ENCODE peak calls at places on chromosome 9, in seven cellular contexts. W is CD4-positive, alpha-beta T cell; K is IMR-90; H is PC-3; I is RWPE1; B is pancreas; Z is psoas muscle. X is an unnamed sample.
A peak's percentile ranks its signal among the peaks of the same experiment; 100 is the strongest.

GRCh38 chr9:96888591-96888990 is 34.3 kb upstream of the ZNF782 start:
- DNase-seq in W (no peak), K (no peak), H (no peak), I (no peak), B (no peak), Z (no peak), X (no peak)

GRCh38 chr9:21549251-21549765 is 67.2 kb upstream of the IFNE start:
- DNase-seq in W (no peak), K (peak; percentile 97), H (peak; percentile 83), I (peak; percentile 57), B (no peak), Z (no peak), X (no peak)

GRCh38 chr9:7879551-7880245 is 80.1 kb upstream of the DMAC1 start:
- DNase-seq in W (peak; percentile 7), K (no peak), H (no peak), I (no peak), B (no peak), Z (no peak), X (no peak)

GRCh38 chr9:129262261-129262660 is 84.2 kb upstream of the IER5L start:
- DNase-seq in W (no peak), K (no peak), H (no peak), I (peak; percentile 65), B (no peak), Z (no peak), X (no peak)

GRCh38 chr9:111068816-111069215 is 30.5 kb upstream of the LPAR1 start:
- DNase-seq in W (no peak), K (no peak), H (no peak), I (no peak), B (no peak), Z (no peak), X (no peak)

GRCh38 chr9:93859431-93860215 is 95.5 kb downstream of the BARX1 start:
- DNase-seq in W (no peak), K (no peak), H (no peak), I (no peak), B (no peak), Z (no peak), X (no peak)

GRCh38 chr9:33884856-33885701 is 68.1 kb downstream of the UBE2R2 start:
- DNase-seq in W (no peak), K (peak; percentile 54), H (peak; percentile 46), I (no peak), B (no peak), Z (no peak), X (peak; percentile 64)

GRCh38 chr9:111661802-111662491 is 542 bp downstream of the GNG10 start:
- DNase-seq in W (peak; percentile 15), K (peak; percentile 13), H (peak; percentile 25), I (peak; percentile 53), B (peak; percentile 40), Z (peak; percentile 41), X (no peak)

GRCh38 chr9:77903666-77904248 is 127.9 kb downstream of the GNAQ start:
- DNase-seq in W (no peak), K (no peak), H (no peak), I (no peak), B (no peak), Z (no peak), X (no peak)

GRCh38 chr9:91840882-91841281 is 109.1 kb downstream of the ROR2 start:
- DNase-seq in W (no peak), K (no peak), H (no peak), I (no peak), B (no peak), Z (no peak), X (no peak)

GRCh38 chr9:91395553-91396470 is 27.8 kb downstream of the NFIL3 start:
- DNase-seq in W (no peak), K (peak; percentile 93), H (peak; percentile 77), I (peak; percentile 85), B (no peak), Z (no peak), X (no peak)

GRCh38 chr9:134858051-134858841 is 22.4 kb upstream of the FCN2 start:
- DNase-seq in W (no peak), K (peak; percentile 38), H (peak; percentile 50), I (peak; percentile 71), B (no peak), Z (no peak), X (no peak)

GRCh38 chr9:130565792-130566191 is 13.6 kb upstream of the FUBP3 start:
- DNase-seq in W (no peak), K (no peak), H (no peak), I (no peak), B (no peak), Z (no peak), X (no peak)

GRCh38 chr9:16191691-16192402 is 639.0 kb downstream of the CCDC171 start:
- DNase-seq in W (no peak), K (peak; percentile 87), H (peak; percentile 74), I (peak; percentile 66), B (peak; percentile 60), Z (peak; percentile 80), X (no peak)

GRCh38 chr9:21576331-21577189 is 94.4 kb upstream of the IFNE start:
- DNase-seq in W (peak; percentile 11), K (peak; percentile 87), H (peak; percentile 83), I (peak; percentile 69), B (no peak), Z (peak; percentile 15), X (no peak)

GRCh38 chr9:107239474-107239873 is 43.6 kb upstream of the RAD23B start:
- DNase-seq in W (no peak), K (peak; percentile 48), H (peak; percentile 47), I (peak; percentile 72), B (no peak), Z (no peak), X (no peak)

GRCh38 chr9:34986541-34987047 is 3.0 kb upstream of the DNAJB5 start:
- DNase-seq in W (peak; percentile 38), K (no peak), H (no peak), I (no peak), B (no peak), Z (peak; percentile 30), X (no peak)

GRCh38 chr9:128946945-128947422 is 419 bp downstream of the DOLK start:
- DNase-seq in W (peak; percentile 7), K (peak; percentile 11), H (peak; percentile 2), I (no peak), B (peak; percentile 62), Z (peak; percentile 38), X (no peak)

GRCh38 chr9:98318834-98319478 is 63.5 kb upstream of the TBC1D2 start:
- DNase-seq in W (no peak), K (peak; percentile 86), H (peak; percentile 8), I (no peak), B (no peak), Z (no peak), X (no peak)

GRCh38 chr9:98316445-98317133 is 61.1 kb upstream of the TBC1D2 start:
- DNase-seq in W (no peak), K (no peak), H (no peak), I (no peak), B (no peak), Z (no peak), X (no peak)

GRCh38 chr9:98315551-98316060 is 60.2 kb upstream of the TBC1D2 start:
- DNase-seq in W (peak; percentile 73), K (peak; percentile 89), H (peak; percentile 80), I (peak; percentile 97), B (peak; percentile 77), Z (peak; percentile 60), X (peak; percentile 24)

GRCh38 chr9:98317134-98317857 is 61.8 kb upstream of the TBC1D2 start:
- DNase-seq in W (no peak), K (peak; percentile 86), H (peak; percentile 14), I (no peak), B (no peak), Z (no peak), X (no peak)

GRCh38 chr9:98318041-98318790 is 62.8 kb upstream of the TBC1D2 start:
- DNase-seq in W (no peak), K (no peak), H (no peak), I (no peak), B (no peak), Z (no peak), X (no peak)
- H3K27ac ChIP-seq in W (no peak overlapping the region), K (no peak overlapping the region), H (no peak overlapping the region), I (no peak overlapping the region), B (no peak overlapping the region), Z (no peak overlapping the region), X (no peak overlapping the region)

DNA sequence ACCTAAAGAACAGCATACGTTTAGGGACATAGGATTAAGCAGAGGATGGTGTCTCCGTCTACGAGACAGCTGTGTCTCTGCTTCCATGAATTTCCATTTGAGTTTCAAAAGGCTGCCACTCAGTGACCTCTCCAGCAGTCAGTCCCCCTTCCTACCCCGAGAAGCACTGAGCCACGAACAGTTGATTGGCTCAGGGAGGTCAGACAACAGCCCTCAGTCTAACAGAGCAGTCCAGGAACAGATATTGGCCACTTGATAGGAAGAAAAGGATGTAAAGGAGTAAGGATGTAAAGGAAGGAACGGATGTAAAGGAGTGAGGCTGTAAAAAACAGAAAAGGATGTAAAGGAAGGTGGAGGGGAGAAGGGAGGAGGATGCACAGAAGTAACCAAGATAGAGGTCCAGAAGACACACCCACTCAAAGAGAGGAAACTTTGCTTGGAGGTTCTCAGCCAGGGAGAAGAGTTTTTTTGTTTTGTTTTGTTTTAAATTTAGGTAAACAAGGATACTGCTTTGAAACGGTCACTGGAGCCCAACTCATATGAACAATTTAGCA is 3.2 kb upstream of the NR4A3 start:
- DNase-seq in W (no peak), K (no peak), H (no peak), I (no peak), B (no peak), Z (no peak), X (no peak)
- H3K27ac ChIP-seq in W (peak overlapping the region; percentile 95), K (peak overlapping the region; percentile 14), H (no peak overlapping the region), I (no peak overlapping the region), B (peak overlapping the region; percentile 97), Z (peak overlapping the region; percentile 99), X (peak overlapping the region; percentile 90)

GRCh38 chr9:136599811-136600660 is 54.2 kb upstream of the NOTCH1 start:
- DNase-seq in W (no peak), K (no peak), H (no peak), I (no peak), B (no peak), Z (no peak), X (no peak)
- H3K27ac ChIP-seq in W (no peak overlapping the region), K (no peak overlapping the region), H (no peak overlapping the region), I (peak overlapping the region; percentile 70), B (no peak overlapping the region), Z (no peak overlapping the region), X (no peak overlapping the region)

GRCh38 chr9:133032171-133032570 is 1.4 kb downstream of the GTF3C5 start:
- DNase-seq in W (no peak), K (no peak), H (no peak), I (no peak), B (no peak), Z (no peak), X (no peak)

GRCh38 chr9:133030317-133031129 is at the start of gene GTF3C5:
- DNase-seq in W (peak; percentile 92), K (peak; percentile 99), H (peak; percentile 97), I (peak; percentile 100), B (peak; percentile 90), Z (peak; percentile 92), X (peak; percentile 98)

GRCh38 chr9:133031496-133031911 is 707 bp downstream of the GTF3C5 start:
- DNase-seq in W (no peak), K (no peak), H (peak; percentile 39), I (no peak), B (no peak), Z (no peak), X (no peak)

GRCh38 chr9:133029994-133030316 is 842 bp upstream of the GTF3C5 start:
- DNase-seq in W (no peak), K (no peak), H (no peak), I (no peak), B (no peak), Z (no peak), X (no peak)

DNA sequence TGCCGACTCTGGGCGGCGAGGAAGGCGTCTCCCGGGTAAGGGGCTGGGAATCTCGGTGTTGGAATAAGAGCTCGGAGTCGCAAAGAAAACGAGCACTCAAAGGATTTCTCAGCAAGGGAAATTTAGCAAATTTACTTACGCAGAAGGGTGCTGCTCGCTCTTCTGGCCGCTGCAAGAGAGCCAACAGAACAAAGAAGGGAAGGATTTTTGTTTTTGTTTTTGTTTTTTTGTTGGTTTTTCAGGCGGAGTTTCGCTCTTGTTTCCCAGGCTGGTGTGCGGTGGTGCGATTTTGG is 279 bp downstream of the GTF3C5 start:
- DNase-seq in W (no peak), K (no peak), H (no peak), I (no peak), B (no peak), Z (no peak), X (no peak)
- H3K27ac ChIP-seq in W (peak overlapping the region; percentile 83), K (peak overlapping the region; percentile 89), H (peak overlapping the region; percentile 41), I (peak overlapping the region; percentile 87), B (peak overlapping the region; percentile 84), Z (peak overlapping the region; percentile 86), X (peak overlapping the region; percentile 95)

X was measured in SK-N-MC.